ENCODE peak calls at places on chromosome 9, in five cellular contexts. One of them, this sample, is unnamed.

GRCh38 chr9:97985058-97985861 is 2.1 kb downstream of the ANP32B start:
- DNase-seq in GM12865: peak
- DNase-seq in AG10803: peak
- DNase-seq in left lung: no peak
- DNase-seq in dorsolateral prefrontal cortex: no peak
- DNase-seq in this sample: peak

GRCh38 chr9:18297532-18297872 is 176.5 kb upstream of the ADAMTSL1 start:
- DNase-seq in AG10803: no peak
- DNase-seq in dorsolateral prefrontal cortex: no peak
- DNase-seq in GM12865: peak
- DNase-seq in left lung: no peak
- DNase-seq in this sample: no peak

GRCh38 chr9:2050236-2050635 is 35.1 kb downstream of the SMARCA2 start:
- DNase-seq in AG10803: peak
- DNase-seq in dorsolateral prefrontal cortex: no peak
- DNase-seq in left lung: no peak
- DNase-seq in GM12865: no peak
- DNase-seq in this sample: no peak

GRCh38 chr9:131608469-131609115 is 63.3 kb downstream of the PRRT1B start:
- DNase-seq in AG10803: peak
- DNase-seq in dorsolateral prefrontal cortex: peak
- DNase-seq in GM12865: no peak
- DNase-seq in left lung: peak
- DNase-seq in this sample: peak

GRCh38 chr9:137479315-137479861 is 20.3 kb upstream of the NSMF start:
- DNase-seq in dorsolateral prefrontal cortex: no peak
- DNase-seq in AG10803: no peak
- DNase-seq in left lung: peak
- DNase-seq in GM12865: no peak
- DNase-seq in this sample: no peak

GRCh38 chr9:14524881-14525515 is 168.2 kb downstream of the ZDHHC21 start:
- DNase-seq in dorsolateral prefrontal cortex: no peak
- DNase-seq in AG10803: no peak
- DNase-seq in GM12865: no peak
- DNase-seq in left lung: no peak
- DNase-seq in this sample: no peak

GRCh38 chr9:33044677-33045282 is 19.7 kb downstream of the DNAJA1 start:
- DNase-seq in dorsolateral prefrontal cortex: no peak
- DNase-seq in left lung: no peak
- DNase-seq in GM12865: no peak
- DNase-seq in AG10803: peak
- DNase-seq in this sample: peak

GRCh38 chr9:122865300-122865699 is 36.9 kb upstream of the PDCL start:
- DNase-seq in left lung: no peak
- DNase-seq in GM12865: no peak
- DNase-seq in AG10803: no peak
- DNase-seq in dorsolateral prefrontal cortex: no peak
- DNase-seq in this sample: no peak

DNA sequence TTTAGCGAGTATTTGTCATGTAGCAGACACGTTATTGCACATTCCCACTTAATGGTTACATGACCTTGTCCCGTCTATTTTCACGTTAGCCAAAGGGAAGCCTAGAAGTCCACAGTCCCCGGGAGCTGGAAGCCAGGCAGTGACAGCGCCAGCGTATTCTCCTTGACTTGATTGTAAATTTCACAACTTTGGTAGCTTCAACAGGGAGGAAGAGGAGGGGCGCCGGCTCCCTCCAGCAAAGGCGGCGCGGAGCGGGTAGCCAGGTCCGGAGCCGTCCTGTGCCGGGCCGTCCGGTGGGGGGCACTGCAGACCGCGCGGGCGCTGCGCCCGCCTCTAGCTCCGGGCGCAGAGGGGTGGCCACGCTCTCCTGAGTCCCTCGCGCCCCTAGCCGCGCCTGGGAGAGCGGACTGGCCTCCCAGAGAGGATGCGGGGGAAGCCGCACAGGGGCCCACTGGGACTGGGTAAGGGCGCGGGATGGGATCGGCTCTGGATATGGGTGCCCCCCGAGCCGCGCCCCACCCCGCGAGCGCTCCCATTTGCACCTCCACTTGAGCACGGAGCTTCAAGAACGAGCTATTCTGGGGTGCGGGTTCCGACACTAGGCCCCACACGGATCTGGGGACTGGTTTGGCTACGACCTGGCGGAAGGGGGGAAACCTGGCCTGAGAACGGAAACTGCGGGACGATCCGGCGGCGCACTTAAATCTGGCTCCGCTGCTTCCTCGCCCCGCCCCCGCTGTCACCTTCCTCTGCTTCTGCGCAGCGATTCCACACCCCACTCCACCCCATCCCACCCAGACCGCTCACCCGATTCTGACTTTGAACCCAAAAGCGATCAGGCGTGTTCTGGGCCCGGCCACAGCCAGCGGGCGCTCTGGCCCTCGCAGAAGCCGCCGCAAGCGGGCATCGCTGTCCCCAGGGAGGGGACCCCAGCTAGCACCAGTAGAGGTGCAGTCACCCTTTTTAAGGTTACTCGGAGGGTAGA is 23.8 kb downstream of the KLF4 start:
- DNase-seq in dorsolateral prefrontal cortex: peak
- DNase-seq in AG10803: peak
- DNase-seq in left lung: peak
- DNase-seq in GM12865: peak
- DNase-seq in this sample: peak
- TF ChIP-seq CTCF in dorsolateral prefrontal cortex: peak
- TF ChIP-seq CTCF in AG10803: peak
- TF ChIP-seq CTCF in left lung: peak
- TF ChIP-seq CTCF in GM12865: peak
- TF ChIP-seq CTCF in this sample: peak

GRCh38 chr9:87197349-87198130 is 250.2 kb upstream of the GAS1 start:
- DNase-seq in AG10803: no peak
- DNase-seq in GM12865: no peak
- DNase-seq in dorsolateral prefrontal cortex: no peak
- DNase-seq in left lung: no peak
- DNase-seq in this sample: no peak
- H3K4me3 ChIP-seq in AG10803: no peak
- H3K4me3 ChIP-seq in GM12865: no peak
- H3K4me3 ChIP-seq in dorsolateral prefrontal cortex: no peak
- H3K4me3 ChIP-seq in left lung: no peak
- H3K4me3 ChIP-seq in this sample: no peak

DNA sequence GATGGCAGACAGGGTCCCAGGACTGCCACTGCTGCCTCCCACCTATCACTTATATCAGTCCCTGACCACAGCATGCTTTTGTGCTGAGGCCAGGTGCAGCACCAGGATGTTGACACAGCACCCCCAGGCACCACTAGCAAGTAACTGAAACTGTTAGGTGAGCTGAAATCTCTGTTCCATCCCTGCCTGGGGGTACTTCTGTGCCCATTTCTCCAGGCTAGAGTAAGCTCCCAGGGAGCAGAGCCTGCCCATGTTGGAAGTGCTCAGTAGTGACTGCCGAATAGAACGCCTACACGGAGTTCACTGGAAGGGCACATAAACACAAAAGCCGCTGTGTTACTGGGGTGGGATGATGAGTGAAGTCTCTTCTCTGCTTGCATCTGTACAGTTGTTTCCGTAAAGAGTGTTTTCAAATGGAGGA is 42.9 kb downstream of the POLR1E start:
- DNase-seq in GM12865: no peak
- DNase-seq in left lung: no peak
- DNase-seq in dorsolateral prefrontal cortex: no peak
- DNase-seq in AG10803: no peak
- DNase-seq in this sample: no peak
- TF ChIP-seq CTCF in GM12865: no peak
- TF ChIP-seq CTCF in left lung: no peak
- TF ChIP-seq CTCF in dorsolateral prefrontal cortex: no peak
- TF ChIP-seq CTCF in AG10803: no peak
- TF ChIP-seq CTCF in this sample: no peak

GRCh38 chr9:686381-686813 is 155.1 kb upstream of the DMRT1 start:
- DNase-seq in AG10803: peak
- DNase-seq in dorsolateral prefrontal cortex: no peak
- DNase-seq in GM12865: no peak
- DNase-seq in left lung: no peak
- DNase-seq in this sample: peak
- H3K4me3 ChIP-seq in AG10803: peak
- H3K4me3 ChIP-seq in dorsolateral prefrontal cortex: no peak
- H3K4me3 ChIP-seq in GM12865: no peak
- H3K4me3 ChIP-seq in left lung: no peak
- H3K4me3 ChIP-seq in this sample: no peak

GRCh38 chr9:101566904-101567724 is 27.7 kb downstream of the PPP3R2 start:
- DNase-seq in left lung: no peak
- DNase-seq in AG10803: peak
- DNase-seq in GM12865: peak
- DNase-seq in dorsolateral prefrontal cortex: no peak
- DNase-seq in this sample: peak
- TF ChIP-seq CTCF in left lung: no peak
- TF ChIP-seq CTCF in AG10803: peak
- TF ChIP-seq CTCF in GM12865: peak
- TF ChIP-seq CTCF in dorsolateral prefrontal cortex: no peak
- TF ChIP-seq CTCF in this sample: peak